ENCODE peak calls at places on chromosome 4, in four cellular contexts. M, V, L and C are unnamed samples.
A peak's percentile ranks its signal among the peaks of the same experiment; 100 is the strongest.

GRCh38 chr4:87680271-87680670 is 30.2 kb downstream of the DMP1 start:
- DNase-seq in M (no peak), V (no peak), L (no peak), C (no peak)

GRCh38 chr4:2574058-2574457 is 37.6 kb downstream of the FAM193A start:
- DNase-seq in M (no peak), V (no peak), L (no peak), C (no peak)

GRCh38 chr4:1705732-1706131 is 6.4 kb downstream of the SLBP start:
- DNase-seq in M (peak; percentile 37), V (no peak), L (no peak), C (no peak)

GRCh38 chr4:133152801-133153526 is 3.9 kb downstream of the PCDH10 start:
- DNase-seq in M (no peak), V (no peak), L (no peak), C (no peak)

GRCh38 chr4:139528377-139529005 is 27.5 kb downstream of the SETD7 start:
- DNase-seq in M (peak; percentile 89), V (peak; percentile 62), L (no peak), C (no peak)

GRCh38 chr4:188722911-188723310 is 583.7 kb downstream of the TRIML1 start:
- DNase-seq in M (no peak), V (no peak), L (no peak), C (no peak)

GRCh38 chr4:10084651-10085320 is 31.8 kb downstream of the WDR1 start:
- DNase-seq in M (peak; percentile 50), V (peak; percentile 5), L (no peak), C (no peak)

GRCh38 chr4:7653510-7654414 is 219.0 kb upstream of the PSAPL1 start:
- DNase-seq in M (no peak), V (no peak), L (no peak), C (no peak)

GRCh38 chr4:137623013-137623412 is 90.7 kb upstream of the PCDH18 start:
- DNase-seq in M (no peak), V (no peak), L (no peak), C (no peak)

GRCh38 chr4:3426465-3427133 is 15.2 kb upstream of the HGFAC start:
- DNase-seq in M (no peak), V (no peak), L (no peak), C (no peak)

GRCh38 chr4:118918388-118918787 is 29.7 kb downstream of the SYNPO2 start:
- DNase-seq in M (no peak), V (no peak), L (no peak), C (no peak)

GRCh38 chr4:160831165-160831922 is 1332.5 kb downstream of the FSTL5 start:
- DNase-seq in M (no peak), V (no peak), L (no peak), C (no peak)

GRCh38 chr4:3445829-3446545 is 4.2 kb downstream of the HGFAC start:
- DNase-seq in M (no peak), V (no peak), L (no peak), C (no peak)

GRCh38 chr4:74757136-74757535 is 37.2 kb downstream of the BTC start:
- DNase-seq in M (no peak), V (no peak), L (no peak), C (no peak)

GRCh38 chr4:184958127-184958806 is 60.0 kb upstream of the HELT start:
- DNase-seq in M (no peak), V (no peak), L (no peak), C (no peak)

GRCh38 chr4:152460488-152460887 is 75.4 kb downstream of the FBXW7 start:
- DNase-seq in M (no peak), V (no peak), L (no peak), C (no peak)

GRCh38 chr4:54149323-54149722 is 49.4 kb downstream of the GSX2 start:
- DNase-seq in M (no peak), V (no peak), L (no peak), C (no peak)

GRCh38 chr4:155544547-155544946 is 122.1 kb upstream of the GUCY1A1 start:
- DNase-seq in M (peak; percentile 57), V (no peak), L (no peak), C (no peak)

GRCh38 chr4:168601899-168602298 is 105.0 kb downstream of the PALLD start:
- DNase-seq in M (no peak), V (no peak), L (no peak), C (no peak)

GRCh38 chr4:1463088-1463926 is 57.1 kb upstream of the NKX1-1 start:
- DNase-seq in M (no peak), V (no peak), L (no peak), C (no peak)

GRCh38 chr4:4847011-4847410 is 12.5 kb upstream of the MSX1 start:
- DNase-seq in M (no peak), V (no peak), L (no peak), C (peak; percentile 31)

GRCh38 chr4:123994917-123995316 is 598.3 kb downstream of the SPRY1 start:
- DNase-seq in M (no peak), V (no peak), L (no peak), C (no peak)
- TF ChIP-seq CTCF in M (no peak), V (no peak), L (no peak), C (no peak)

DNA sequence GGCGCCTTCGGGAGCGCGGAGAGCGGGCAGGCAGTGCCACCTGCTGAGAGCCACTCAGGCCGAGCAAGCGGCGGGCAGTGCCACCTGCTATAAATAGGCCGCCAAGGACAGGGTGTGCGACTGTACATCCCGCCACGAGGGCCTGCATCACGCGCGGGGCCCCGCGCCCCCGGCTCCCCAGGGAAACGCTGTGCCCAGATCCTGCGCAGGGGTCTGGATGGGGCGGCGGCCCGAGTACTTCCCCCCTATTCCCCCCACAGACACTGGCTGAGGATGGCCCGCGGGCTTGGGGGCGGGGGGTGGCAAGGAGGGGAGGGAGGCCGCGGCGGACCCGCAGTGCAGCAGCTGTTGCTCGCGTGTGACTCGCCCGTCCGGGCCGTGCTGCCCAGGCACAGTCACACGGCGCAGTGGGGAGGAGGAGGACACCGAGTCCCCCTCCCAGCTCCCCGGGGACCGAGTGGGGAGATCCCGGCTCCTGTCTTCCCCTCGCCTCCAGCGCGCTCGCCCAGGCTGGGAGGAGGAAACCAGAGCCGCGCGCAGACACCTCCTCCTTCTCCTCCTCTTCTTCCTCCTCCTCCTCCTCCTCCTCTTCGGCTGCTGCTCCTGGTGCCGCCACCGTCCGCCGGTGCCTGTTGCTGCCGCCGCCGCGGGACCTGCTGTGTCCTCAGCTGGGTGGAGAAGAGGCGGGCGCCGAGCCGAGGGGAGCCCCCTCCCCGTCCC is at the start of gene TBC1D1:
- DNase-seq in M (peak; percentile 93), V (peak; percentile 81), L (no peak), C (no peak)
- TF ChIP-seq POLR2AphosphoS5 in M (peak; percentile 38), V (no peak), L (peak; percentile 4), C (no peak)

GRCh38 chr4:103011378-103012025 is 8.0 kb downstream of the SLC9B1 start:
- DNase-seq in M (no peak), V (peak; percentile 75), L (no peak), C (no peak)
- TF ChIP-seq POLR2A in M (no peak), V (no peak), L (no peak), C (no peak)

GRCh38 chr4:72468904-72469502 is 100.0 kb downstream of the ADAMTS3 start:
- DNase-seq in M (no peak), V (no peak), L (no peak), C (no peak)
- TF ChIP-seq CTCF in M (no peak), V (peak; percentile 57), L (peak; percentile 60), C (no peak)

GRCh38 chr4:33270403-33270802 is 2550.2 kb downstream of the PCDH7 start:
- DNase-seq in M (no peak), V (no peak), L (no peak), C (no peak)
- TF ChIP-seq POLR2AphosphoS5 in M (no peak), V (no peak), L (no peak), C (no peak)

DNA sequence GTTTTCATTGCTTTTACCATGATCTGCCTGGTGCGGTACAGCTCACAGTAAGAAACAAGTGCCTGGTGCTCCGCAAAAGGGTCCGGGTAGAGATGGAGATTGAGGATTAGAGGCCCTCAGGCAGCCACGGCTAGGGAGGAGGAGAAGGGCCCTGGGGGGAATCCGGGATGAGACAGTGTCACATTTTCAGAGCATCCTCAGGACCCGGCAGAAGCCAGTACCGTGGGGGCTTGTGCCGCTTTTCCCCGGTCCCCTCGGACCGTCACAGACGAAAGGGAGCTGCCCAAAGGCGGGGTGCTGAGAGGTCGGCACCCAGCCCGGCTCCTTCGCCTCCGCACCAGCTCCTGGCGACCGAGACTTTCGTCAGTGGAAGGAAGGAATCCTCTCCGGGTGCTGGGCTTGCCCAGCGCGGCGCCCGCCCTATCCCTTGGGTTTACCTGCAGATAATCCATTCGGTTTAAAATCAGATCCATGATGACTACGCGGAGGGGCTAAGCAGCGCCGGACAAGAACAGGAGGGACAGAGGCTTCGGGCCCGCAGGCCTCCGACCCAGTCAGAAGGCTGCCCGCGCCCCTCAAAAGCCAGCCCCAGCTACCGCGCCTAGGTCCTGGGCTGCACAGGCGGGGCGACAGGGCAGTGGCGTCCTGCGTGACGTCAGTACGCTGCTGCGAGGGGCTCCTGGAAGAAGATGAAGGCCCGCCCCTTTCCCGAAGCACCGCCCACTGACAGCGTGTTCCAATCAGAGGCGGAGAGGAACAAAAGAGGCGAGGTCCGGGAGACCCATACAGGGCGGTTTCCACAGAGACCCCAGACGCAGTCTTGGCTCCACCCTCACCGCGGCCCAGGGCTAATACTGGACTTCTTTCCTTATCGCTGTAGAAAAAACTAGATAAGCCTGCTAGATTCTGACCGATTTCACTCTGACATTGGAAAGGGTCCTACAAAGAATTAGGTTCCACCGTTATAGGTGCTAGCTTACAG is at the start of gene BBS7:
- DNase-seq in M (peak; percentile 99), V (peak; percentile 99), L (peak; percentile 100), C (peak; percentile 95)
- TF ChIP-seq POLR2A in M (peak; percentile 65), V (peak; percentile 76), L (peak; percentile 57), C (peak; percentile 48)

GRCh38 chr4:135718019-135718418 is 1516.4 kb upstream of the PABPC4L start:
- DNase-seq in M (no peak), V (no peak), L (no peak), C (no peak)
- TF ChIP-seq CTCF in M (no peak), V (no peak), L (no peak), C (no peak)

DNA sequence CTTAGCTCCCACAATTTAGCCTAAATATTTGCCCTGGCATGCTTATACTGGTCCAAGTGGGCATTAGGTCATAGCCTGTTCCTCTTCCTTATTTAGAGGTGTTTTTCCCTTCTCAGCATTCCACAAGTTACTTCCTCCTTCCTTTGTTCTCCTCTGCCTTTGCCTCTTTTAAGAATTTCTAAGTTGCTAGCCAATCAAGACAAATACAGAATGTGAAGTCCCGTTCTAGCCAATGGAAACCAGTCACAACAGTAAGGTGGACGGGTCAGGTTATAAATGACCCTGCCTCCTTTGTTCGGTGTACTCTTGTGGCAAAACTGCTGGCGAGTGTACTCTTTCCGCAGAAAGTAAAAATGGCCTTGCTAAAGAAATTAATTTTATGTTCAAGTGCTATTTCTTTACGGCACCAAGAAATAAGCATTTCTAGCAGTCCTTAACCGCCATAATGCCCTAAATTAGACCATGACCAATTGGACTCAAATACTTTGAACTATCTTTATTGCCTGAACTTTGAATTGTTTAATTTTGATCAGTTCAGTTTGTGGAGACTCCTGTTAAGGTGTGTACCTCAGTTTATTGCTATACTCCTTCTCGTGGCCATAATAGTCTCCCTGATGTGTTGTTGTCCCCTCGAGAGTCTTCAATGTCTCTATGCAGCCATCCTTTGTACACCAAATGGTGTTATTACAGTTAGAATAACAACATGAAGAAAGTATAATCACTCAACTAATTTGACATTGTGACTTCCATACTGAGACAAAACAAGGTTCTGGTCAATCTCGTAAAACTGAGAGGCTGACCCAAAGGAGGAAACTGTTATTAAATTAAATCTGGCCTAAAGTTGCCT is 1.6 kb upstream of the HADH start:
- DNase-seq in M (no peak), V (no peak), L (no peak), C (peak; percentile 59)
- TF ChIP-seq POLR2AphosphoS5 in M (no peak), V (no peak), L (peak; percentile 52), C (peak; percentile 52)